ENCODE peak calls at places on chromosomes 13 and 19, in ten cellular contexts. One of them, this sample, is unnamed.

GRCh38 chr13:109096101-109096500 is 466.7 kb downstream of the MYO16 start:
- DNase-seq in right atrium auricular region: no peak
- DNase-seq in stimulated activated CD4-positive, alpha-beta T cell treated with anti-CD3 and anti-CD28 coated beads, Interleukin-4, amount 100 ng/mL, for 24 hours: no peak
- DNase-seq in endothelial cell: no peak
- DNase-seq in T-helper 2 cell: no peak
- DNase-seq in H54: no peak
- DNase-seq in H4: no peak
- DNase-seq in body of pancreas: no peak
- DNase-seq in WTC11: no peak
- DNase-seq in BJ: no peak
- DNase-seq in this sample: no peak

GRCh38 chr13:20654156-20654555 is 49.3 kb upstream of the IL17D start:
- DNase-seq in stimulated activated CD4-positive, alpha-beta T cell treated with anti-CD3 and anti-CD28 coated beads, Interleukin-4, amount 100 ng/mL, for 24 hours: no peak
- DNase-seq in H4: no peak
- DNase-seq in right atrium auricular region: no peak
- DNase-seq in WTC11: no peak
- DNase-seq in endothelial cell: no peak
- DNase-seq in H54: no peak
- DNase-seq in BJ: no peak
- DNase-seq in body of pancreas: no peak
- DNase-seq in T-helper 2 cell: no peak
- DNase-seq in this sample: no peak

GRCh38 chr13:78978381-78978998 is 319.5 kb upstream of the OBI1 start:
- DNase-seq in body of pancreas: peak; percentile 44
- DNase-seq in right atrium auricular region: no peak
- DNase-seq in stimulated activated CD4-positive, alpha-beta T cell treated with anti-CD3 and anti-CD28 coated beads, Interleukin-4, amount 100 ng/mL, for 24 hours: peak; percentile 48
- DNase-seq in H54: peak; percentile 7
- DNase-seq in H4: peak; percentile 31
- DNase-seq in BJ: peak; percentile 2
- DNase-seq in endothelial cell: peak; percentile 52
- DNase-seq in T-helper 2 cell: no peak
- DNase-seq in WTC11: no peak
- DNase-seq in this sample: no peak

GRCh38 chr19:13100031-13100588 is 2.5 kb downstream of the LYL1 start:
- DNase-seq in endothelial cell: no peak
- DNase-seq in BJ: no peak
- DNase-seq in stimulated activated CD4-positive, alpha-beta T cell treated with anti-CD3 and anti-CD28 coated beads, Interleukin-4, amount 100 ng/mL, for 24 hours: peak; percentile 73
- DNase-seq in WTC11: no peak
- DNase-seq in body of pancreas: no peak
- DNase-seq in right atrium auricular region: no peak
- DNase-seq in H4: no peak
- DNase-seq in T-helper 2 cell: peak; percentile 44
- DNase-seq in H54: peak; percentile 63
- DNase-seq in this sample: peak; percentile 57

GRCh38 chr19:17739121-17739875 is 12.0 kb upstream of the FCHO1 start:
- DNase-seq in H4: no peak
- DNase-seq in WTC11: no peak
- DNase-seq in stimulated activated CD4-positive, alpha-beta T cell treated with anti-CD3 and anti-CD28 coated beads, Interleukin-4, amount 100 ng/mL, for 24 hours: no peak
- DNase-seq in endothelial cell: no peak
- DNase-seq in T-helper 2 cell: no peak
- DNase-seq in right atrium auricular region: no peak
- DNase-seq in BJ: no peak
- DNase-seq in H54: no peak
- DNase-seq in body of pancreas: no peak
- DNase-seq in this sample: peak; percentile 68

GRCh38 chr19:49486710-49487276 is 615 bp upstream of the RPL13A start:
- DNase-seq in H54: no peak
- DNase-seq in T-helper 2 cell: no peak
- DNase-seq in stimulated activated CD4-positive, alpha-beta T cell treated with anti-CD3 and anti-CD28 coated beads, Interleukin-4, amount 100 ng/mL, for 24 hours: no peak
- DNase-seq in endothelial cell: no peak
- DNase-seq in WTC11: no peak
- DNase-seq in BJ: no peak
- DNase-seq in right atrium auricular region: peak; percentile 65
- DNase-seq in body of pancreas: no peak
- DNase-seq in H4: no peak
- DNase-seq in this sample: no peak

GRCh38 chr13:21550918-21551317 is 53.1 kb downstream of the MICU2 start:
- DNase-seq in body of pancreas: no peak
- DNase-seq in WTC11: no peak
- DNase-seq in BJ: no peak
- DNase-seq in right atrium auricular region: no peak
- DNase-seq in T-helper 2 cell: no peak
- DNase-seq in H4: no peak
- DNase-seq in H54: no peak
- DNase-seq in stimulated activated CD4-positive, alpha-beta T cell treated with anti-CD3 and anti-CD28 coated beads, Interleukin-4, amount 100 ng/mL, for 24 hours: no peak
- DNase-seq in endothelial cell: no peak
- DNase-seq in this sample: no peak

GRCh38 chr19:17073869-17074627 is 1.2 kb downstream of the HAUS8 start:
- DNase-seq in WTC11: no peak
- DNase-seq in stimulated activated CD4-positive, alpha-beta T cell treated with anti-CD3 and anti-CD28 coated beads, Interleukin-4, amount 100 ng/mL, for 24 hours: no peak
- DNase-seq in right atrium auricular region: no peak
- DNase-seq in body of pancreas: no peak
- DNase-seq in H4: no peak
- DNase-seq in endothelial cell: no peak
- DNase-seq in H54: no peak
- DNase-seq in T-helper 2 cell: no peak
- DNase-seq in BJ: no peak
- DNase-seq in this sample: peak; percentile 28

GRCh38 chr13:94122300-94122699 is 357.2 kb downstream of the DCT start:
- DNase-seq in endothelial cell: no peak
- DNase-seq in stimulated activated CD4-positive, alpha-beta T cell treated with anti-CD3 and anti-CD28 coated beads, Interleukin-4, amount 100 ng/mL, for 24 hours: no peak
- DNase-seq in T-helper 2 cell: no peak
- DNase-seq in WTC11: no peak
- DNase-seq in right atrium auricular region: no peak
- DNase-seq in BJ: no peak
- DNase-seq in body of pancreas: no peak
- DNase-seq in H4: no peak
- DNase-seq in H54: no peak
- DNase-seq in this sample: no peak

GRCh38 chr13:24254151-24254810 is 55.1 kb upstream of the C1QTNF9 start:
- DNase-seq in body of pancreas: no peak
- DNase-seq in T-helper 2 cell: peak; percentile 43
- DNase-seq in endothelial cell: no peak
- DNase-seq in WTC11: no peak
- DNase-seq in right atrium auricular region: peak; percentile 70
- DNase-seq in stimulated activated CD4-positive, alpha-beta T cell treated with anti-CD3 and anti-CD28 coated beads, Interleukin-4, amount 100 ng/mL, for 24 hours: peak; percentile 59
- DNase-seq in H4: no peak
- DNase-seq in BJ: no peak
- DNase-seq in H54: no peak
- DNase-seq in this sample: no peak

GRCh38 chr13:48403151-48403631 is 9.7 kb downstream of the LPAR6 start:
- DNase-seq in BJ: no peak
- DNase-seq in right atrium auricular region: no peak
- DNase-seq in WTC11: no peak
- DNase-seq in endothelial cell: no peak
- DNase-seq in H4: no peak
- DNase-seq in T-helper 2 cell: peak; percentile 11
- DNase-seq in stimulated activated CD4-positive, alpha-beta T cell treated with anti-CD3 and anti-CD28 coated beads, Interleukin-4, amount 100 ng/mL, for 24 hours: peak; percentile 49
- DNase-seq in body of pancreas: no peak
- DNase-seq in H54: no peak
- DNase-seq in this sample: no peak

GRCh38 chr13:51681037-51681678 is 96.9 kb downstream of the WDFY2 start:
- DNase-seq in BJ: peak; percentile 31
- DNase-seq in right atrium auricular region: no peak
- DNase-seq in stimulated activated CD4-positive, alpha-beta T cell treated with anti-CD3 and anti-CD28 coated beads, Interleukin-4, amount 100 ng/mL, for 24 hours: no peak
- DNase-seq in endothelial cell: no peak
- DNase-seq in H4: peak; percentile 43
- DNase-seq in H54: no peak
- DNase-seq in body of pancreas: no peak
- DNase-seq in WTC11: no peak
- DNase-seq in T-helper 2 cell: no peak
- DNase-seq in this sample: no peak

GRCh38 chr19:11088508-11089253 is 582 bp upstream of the LDLR start:
- DNase-seq in WTC11: no peak
- DNase-seq in H54: no peak
- DNase-seq in body of pancreas: no peak
- DNase-seq in H4: no peak
- DNase-seq in endothelial cell: no peak
- DNase-seq in BJ: no peak
- DNase-seq in stimulated activated CD4-positive, alpha-beta T cell treated with anti-CD3 and anti-CD28 coated beads, Interleukin-4, amount 100 ng/mL, for 24 hours: no peak
- DNase-seq in right atrium auricular region: no peak
- DNase-seq in T-helper 2 cell: no peak
- DNase-seq in this sample: no peak

GRCh38 chr19:10418281-10419199 is 1.8 kb upstream of the PDE4A start:
- DNase-seq in endothelial cell: no peak
- DNase-seq in H54: no peak
- DNase-seq in H4: no peak
- DNase-seq in WTC11: peak; percentile 37
- DNase-seq in right atrium auricular region: no peak
- DNase-seq in T-helper 2 cell: no peak
- DNase-seq in body of pancreas: no peak
- DNase-seq in stimulated activated CD4-positive, alpha-beta T cell treated with anti-CD3 and anti-CD28 coated beads, Interleukin-4, amount 100 ng/mL, for 24 hours: no peak
- DNase-seq in BJ: no peak
- DNase-seq in this sample: no peak